ENCODE peak calls at places on chromosomes 3 and 15, in six cellular contexts. B, Z, O, K, S and W are unnamed samples.

GRCh38 chr15:100131321-100132224 is 210.2 kb downstream of the ADAMTS17 start:
- DNase-seq in B (no peak), Z (peak), O (peak), K (no peak), S (peak), W (no peak)

GRCh38 chr15:95017950-95018349 is 786.6 kb downstream of the MCTP2 start:
- DNase-seq in B (peak), Z (no peak), O (peak), K (no peak), S (peak), W (no peak)

GRCh38 chr15:96477227-96477626 is 146.7 kb downstream of the NR2F2 start:
- DNase-seq in B (no peak), Z (no peak), O (no peak), K (no peak), S (no peak), W (no peak)

GRCh38 chr3:49563040-49563578 is 8.8 kb downstream of the BSN start:
- DNase-seq in B (no peak), Z (peak), O (peak), K (no peak), S (no peak), W (no peak)

GRCh38 chr3:72102057-72102711 is 317.2 kb upstream of the PROK2 start:
- DNase-seq in B (peak), Z (no peak), O (no peak), K (no peak), S (no peak), W (no peak)

GRCh38 chr3:169052465-169053302 is 610.8 kb downstream of the MECOM start:
- DNase-seq in B (no peak), Z (no peak), O (no peak), K (no peak), S (no peak), W (no peak)

GRCh38 chr3:101902041-101902440 is 52.7 kb downstream of the NFKBIZ start:
- DNase-seq in B (no peak), Z (peak), O (no peak), K (peak), S (no peak), W (no peak)

GRCh38 chr15:31511707-31512310 is 185.2 kb downstream of the KLF13 start:
- DNase-seq in B (no peak), Z (no peak), O (no peak), K (no peak), S (no peak), W (no peak)

GRCh38 chr3:134709563-134710312 is 58.9 kb upstream of the KY start:
- DNase-seq in B (no peak), Z (no peak), O (no peak), K (no peak), S (no peak), W (no peak)

GRCh38 chr3:54983266-54983910 is 55.5 kb upstream of the LRTM1 start:
- DNase-seq in B (no peak), Z (no peak), O (no peak), K (no peak), S (no peak), W (no peak)

GRCh38 chr3:124526601-124527000 is 203.7 kb upstream of the UMPS start:
- DNase-seq in B (no peak), Z (no peak), O (peak), K (no peak), S (no peak), W (no peak)

GRCh38 chr3:184011230-184011876 is 6.3 kb downstream of the ABCC5 start:
- DNase-seq in B (no peak), Z (no peak), O (no peak), K (no peak), S (no peak), W (no peak)

GRCh38 chr15:65404196-65404872 is 18.4 kb downstream of the IGDCC4 start:
- DNase-seq in B (no peak), Z (no peak), O (peak), K (no peak), S (no peak), W (no peak)

GRCh38 chr3:8972614-8973013 is 9.3 kb upstream of the RAD18 start:
- DNase-seq in B (no peak), Z (peak), O (no peak), K (no peak), S (no peak), W (no peak)

GRCh38 chr3:66816110-66816761 is 181.9 kb upstream of the KBTBD8 start:
- DNase-seq in B (no peak), Z (peak), O (peak), K (peak), S (no peak), W (peak)

GRCh38 chr3:142366434-142366833 is 81.4 kb downstream of the XRN1 start:
- DNase-seq in B (no peak), Z (peak), O (peak), K (peak), S (no peak), W (no peak)

GRCh38 chr3:28348286-28348636 is 260 bp upstream of the ZCWPW2 start:
- DNase-seq in B (no peak), Z (no peak), O (no peak), K (no peak), S (no peak), W (no peak)

GRCh38 chr15:70269331-70269911 is 171.7 kb upstream of the TLE3 start:
- DNase-seq in B (peak), Z (no peak), O (no peak), K (no peak), S (no peak), W (no peak)

GRCh38 chr3:147365196-147366115 is 40.9 kb downstream of the ZIC4 start:
- DNase-seq in B (no peak), Z (no peak), O (no peak), K (no peak), S (no peak), W (no peak)

GRCh38 chr15:69583627-69584026 is 131.0 kb downstream of the RPLP1 start:
- DNase-seq in B (no peak), Z (no peak), O (no peak), K (no peak), S (no peak), W (no peak)

GRCh38 chr15:31133890-31134289 is 32.4 kb upstream of the TRPM1 start:
- DNase-seq in B (no peak), Z (no peak), O (no peak), K (no peak), S (no peak), W (no peak)